ENCODE peak calls at places on chromosomes 12 and 14, in eight cellular contexts. D is pancreas, E is Peyer's patch, W is epithelial cell of esophagus, Q is fibroblast of mammary gland, S is tibial nerve, M is HFFc6, C is endothelial cell. I is an unnamed sample.

GRCh38 chr14:105484069-105484996 is 2.4 kb upstream of the CRIP1 start:
- DNase-seq in S (no peak), E (no peak), C (no peak), Q (no peak), D (no peak), W (no peak), M (peak), I (no peak)

GRCh38 chr12:464484-465267 is 4.9 kb downstream of the B4GALNT3 start:
- DNase-seq in S (no peak), C (no peak), D (no peak), E (no peak), W (no peak), M (no peak), Q (no peak), I (no peak)

GRCh38 chr14:94560782-94561655 is at the start of gene SERPINA4:
- DNase-seq in Q (no peak), C (no peak), S (no peak), D (peak), W (no peak), M (no peak), E (no peak), I (no peak)

GRCh38 chr12:5305425-5305824 is 126.5 kb upstream of the NTF3 start:
- DNase-seq in Q (no peak), W (no peak), S (no peak), D (no peak), C (no peak), M (no peak), E (no peak), I (no peak)

GRCh38 chr12:64452559-64453329 is 824 bp downstream of the TBK1 start:
- DNase-seq in D (no peak), C (no peak), S (no peak), Q (peak), W (peak), E (no peak), M (peak), I (peak)

GRCh38 chr14:62889354-62889753 is 155.9 kb downstream of the KCNH5 start:
- DNase-seq in C (no peak), E (no peak), S (no peak), M (no peak), W (no peak), Q (peak), D (no peak), I (no peak)

GRCh38 chr14:36659822-36660735 is 1.6 kb upstream of the PAX9 start:
- DNase-seq in C (no peak), E (no peak), Q (no peak), D (no peak), M (no peak), W (peak), S (no peak), I (no peak)

GRCh38 chr14:71586131-71586893 is 345.9 kb upstream of the RGS6 start:
- DNase-seq in M (peak), S (no peak), D (no peak), W (peak), E (no peak), C (no peak), Q (peak), I (peak)

GRCh38 chr12:128267651-128268347 is 829 bp downstream of the TMEM132C start:
- DNase-seq in W (no peak), S (no peak), C (no peak), E (no peak), M (no peak), D (no peak), Q (no peak), I (no peak)

GRCh38 chr12:92505373-92506340 is 197.1 kb upstream of the PLEKHG7 start:
- DNase-seq in D (peak), S (peak), E (peak), M (no peak), Q (peak), C (no peak), W (no peak), I (no peak)

GRCh38 chr14:61549425-61549824 is 145.9 kb upstream of the HIF1A start:
- DNase-seq in Q (peak), E (no peak), C (no peak), S (no peak), D (no peak), W (no peak), M (no peak), I (no peak)

GRCh38 chr14:61644834-61645233 is 50.5 kb upstream of the HIF1A start:
- DNase-seq in W (no peak), E (no peak), C (no peak), M (no peak), D (no peak), S (no peak), Q (no peak), I (no peak)

GRCh38 chr12:12954361-12954760 is 2.4 kb upstream of the GPRC5D start:
- DNase-seq in S (no peak), M (no peak), W (no peak), Q (peak), D (no peak), E (no peak), C (no peak), I (no peak)

GRCh38 chr12:54404061-54405004 is 14.7 kb downstream of the ITGA5 start:
- DNase-seq in M (peak), W (peak), Q (peak), E (no peak), D (no peak), C (peak), S (no peak), I (no peak)

GRCh38 chr12:49941556-49942511 is 8.7 kb upstream of the AQP2 start:
- DNase-seq in W (no peak), M (no peak), E (no peak), D (no peak), Q (no peak), C (no peak), S (no peak), I (no peak)

GRCh38 chr12:104964167-104964566 is 6.1 kb upstream of the SLC41A2 start:
- DNase-seq in S (no peak), W (no peak), Q (no peak), D (no peak), C (no peak), M (no peak), E (no peak), I (no peak)

GRCh38 chr12:6963016-6963731 is 7.3 kb downstream of the PHB2 start:
- DNase-seq in D (peak), W (peak), S (no peak), Q (no peak), C (no peak), E (peak), M (no peak), I (no peak)

GRCh38 chr14:87073880-87074570 is 919.0 kb downstream of the GALC start:
- DNase-seq in S (no peak), E (no peak), D (no peak), C (no peak), M (no peak), Q (no peak), W (no peak), I (no peak)

GRCh38 chr14:58749066-58749669 is 111.4 kb downstream of the DACT1 start:
- DNase-seq in M (peak), E (no peak), D (no peak), W (peak), S (no peak), Q (peak), C (no peak), I (peak)

DNA sequence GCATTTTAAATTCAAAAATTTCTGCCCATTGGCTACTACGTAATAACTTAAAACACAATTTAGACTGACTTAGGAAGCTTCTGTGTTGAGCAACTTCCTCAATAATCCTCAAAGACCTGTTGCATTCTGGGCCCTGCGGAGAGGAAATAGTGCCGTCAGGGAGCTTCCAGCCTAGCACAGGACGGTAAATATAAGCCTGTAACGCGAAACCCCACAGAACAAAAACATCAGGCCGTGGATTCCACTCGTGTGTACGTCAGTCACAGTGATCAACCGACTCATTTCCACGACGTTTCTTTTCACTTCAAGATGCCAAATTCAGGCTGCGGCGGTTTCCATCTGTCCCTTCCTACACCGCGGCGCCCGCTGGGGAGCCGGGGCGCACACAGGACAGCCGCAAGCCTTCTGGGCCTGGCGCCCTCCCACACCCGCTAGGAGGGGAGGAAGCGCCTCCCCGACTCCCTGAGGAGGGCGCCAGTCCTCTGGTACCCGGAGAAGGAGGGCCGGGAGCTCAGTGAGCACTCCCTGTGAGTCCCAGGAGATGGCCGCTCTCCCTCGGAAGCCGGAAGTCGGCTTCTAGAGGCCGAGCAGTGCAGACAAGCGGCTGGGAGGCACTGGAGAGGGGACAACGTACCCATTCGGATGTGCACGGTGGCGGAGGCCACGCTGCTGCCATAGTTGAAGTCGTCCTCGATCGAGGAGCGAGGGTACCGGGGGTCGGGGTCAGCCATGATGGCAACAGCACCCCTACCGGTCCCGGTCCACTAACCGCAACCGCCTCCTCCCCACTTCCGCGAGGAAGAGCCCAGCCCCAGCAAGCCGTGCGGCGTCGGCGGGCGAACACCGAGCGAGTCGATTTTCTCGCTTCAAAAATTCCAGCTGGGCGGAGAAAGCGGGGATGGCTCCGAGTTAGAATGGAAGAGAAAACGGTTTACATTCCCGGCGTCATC is at the start of gene TMBIM4:
- DNase-seq in C (peak), E (peak), D (peak), W (peak), Q (peak), S (peak), M (peak), I (peak)
- TF ChIP-seq CTCF in C (peak), E (peak), D (peak), W (peak), Q (peak), S (peak), M (peak), I (peak)

DNA sequence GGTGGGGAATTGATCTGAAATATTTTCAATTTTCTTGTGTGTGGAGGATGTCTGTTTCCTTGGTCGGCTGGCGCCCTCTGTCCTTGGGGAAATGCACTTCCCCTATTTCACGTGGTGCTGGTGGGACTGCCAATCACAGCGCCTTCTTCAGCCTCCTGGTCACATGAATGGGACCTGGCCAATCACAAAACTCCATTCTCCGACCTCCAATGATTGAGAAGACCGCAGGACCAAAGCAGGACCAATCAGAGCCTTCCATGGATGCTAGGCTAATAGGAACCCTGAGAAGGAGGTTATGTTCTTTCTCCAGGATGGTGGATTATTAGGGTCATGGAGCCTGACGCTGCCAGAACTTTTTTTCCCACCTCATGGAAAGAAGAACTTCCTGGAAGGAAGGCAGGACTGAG is 188.7 kb downstream of the TTC8 start:
- DNase-seq in D (peak), C (no peak), S (no peak), M (peak), E (peak), Q (peak), W (peak), I (no peak)
- TF ChIP-seq CTCF in D (no peak), C (no peak), S (no peak), M (peak), E (peak), Q (peak), W (peak), I (peak)

DNA sequence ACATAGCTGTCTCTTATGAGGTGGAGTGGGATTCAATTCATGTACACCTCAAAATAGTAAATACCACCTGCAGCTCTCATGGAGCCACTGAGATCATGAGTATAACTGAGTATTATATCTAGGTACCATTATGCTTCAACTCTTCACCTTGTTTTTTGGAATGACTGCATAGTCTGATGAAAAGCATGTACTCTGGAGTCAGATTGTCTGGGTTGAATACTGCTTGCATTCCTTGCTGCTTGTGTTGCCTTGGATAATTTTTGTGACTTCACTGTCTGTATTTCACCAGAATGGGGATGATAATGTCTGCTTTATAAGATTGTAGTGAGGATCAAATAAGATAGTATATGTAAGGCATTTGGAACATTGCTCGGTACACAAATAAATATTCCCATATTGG is 54.2 kb downstream of the SUSD6 start:
- DNase-seq in W (no peak), C (no peak), Q (no peak), E (no peak), D (no peak), S (no peak), M (peak), I (no peak)
- TF ChIP-seq CTCF in W (no peak), C (no peak), Q (no peak), E (no peak), D (no peak), S (no peak), M (no peak), I (no peak)

DNA sequence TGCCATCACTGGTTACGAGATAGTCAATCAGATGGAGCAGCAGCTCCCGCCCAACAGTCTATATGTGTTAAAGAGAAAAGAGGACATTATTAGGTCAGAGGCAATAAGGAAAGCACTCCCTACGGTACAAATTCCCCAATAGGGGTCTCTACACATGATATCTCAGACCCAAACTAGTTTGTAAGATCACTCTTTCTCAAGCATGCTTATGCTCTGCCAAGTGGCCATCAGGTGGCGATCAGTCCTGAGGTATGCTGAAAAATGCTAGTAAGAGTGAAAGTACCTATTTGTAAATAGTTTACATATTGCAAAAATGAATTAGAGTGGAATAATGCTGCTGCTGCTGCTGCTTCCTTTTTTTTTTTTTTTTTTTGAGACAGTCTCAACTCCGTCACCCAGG is 61.1 kb downstream of the CPM start:
- DNase-seq in Q (peak), E (no peak), S (no peak), M (no peak), W (peak), C (peak), D (no peak), I (no peak)
- TF ChIP-seq CTCF in Q (peak), E (no peak), S (no peak), M (peak), W (peak), C (no peak), D (no peak), I (peak)

DNA sequence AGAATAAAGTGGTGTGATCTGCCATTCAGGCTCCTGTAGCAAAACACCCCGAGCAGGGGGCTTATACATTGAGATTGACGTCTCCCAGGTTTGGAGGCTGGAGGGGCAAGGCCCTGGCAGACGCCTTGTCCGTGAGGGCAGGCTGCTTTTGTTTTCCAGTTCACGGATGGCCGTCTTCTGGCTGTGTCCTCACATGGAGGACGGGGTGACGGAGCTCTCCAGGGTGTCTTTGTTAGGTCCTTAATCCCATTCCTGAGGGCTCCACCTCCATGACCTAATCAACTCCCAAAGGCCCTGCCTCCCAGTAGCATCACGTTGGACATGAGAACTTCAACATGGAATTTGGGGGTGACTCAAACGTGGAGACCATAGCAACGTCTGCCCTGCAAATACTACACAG is 147.7 kb downstream of the KIF26A start:
- DNase-seq in C (no peak), W (no peak), S (no peak), D (no peak), Q (no peak), E (peak), M (no peak), I (no peak)
- TF ChIP-seq CTCF in C (no peak), W (no peak), S (no peak), D (no peak), Q (no peak), E (no peak), M (no peak), I (no peak)

GRCh38 chr12:74365178-74365964 is 172.3 kb upstream of the ATXN7L3B start:
- DNase-seq in Q (peak), W (peak), M (peak), S (no peak), D (no peak), C (peak), E (no peak), I (peak)
- TF ChIP-seq CTCF in Q (peak), W (peak), M (peak), S (peak), D (peak), C (peak), E (peak), I (peak)

GRCh38 chr12:122457627-122458026 is 35.2 kb upstream of the CLIP1 start:
- DNase-seq in D (no peak), C (no peak), Q (no peak), W (no peak), E (no peak), S (no peak), M (no peak), I (no peak)

GRCh38 chr12:122452701-122453285 is 30.3 kb upstream of the CLIP1 start:
- DNase-seq in D (no peak), W (no peak), M (no peak), E (no peak), S (no peak), C (no peak), Q (no peak), I (no peak)

GRCh38 chr12:122458105-122459035 is 35.9 kb upstream of the CLIP1 start:
- DNase-seq in M (no peak), D (no peak), E (no peak), W (no peak), C (no peak), S (no peak), Q (no peak), I (no peak)

GRCh38 chr12:122454739-122455138 is 32.3 kb upstream of the CLIP1 start:
- DNase-seq in D (no peak), E (no peak), S (no peak), M (no peak), C (no peak), W (no peak), Q (no peak), I (no peak)

DNA sequence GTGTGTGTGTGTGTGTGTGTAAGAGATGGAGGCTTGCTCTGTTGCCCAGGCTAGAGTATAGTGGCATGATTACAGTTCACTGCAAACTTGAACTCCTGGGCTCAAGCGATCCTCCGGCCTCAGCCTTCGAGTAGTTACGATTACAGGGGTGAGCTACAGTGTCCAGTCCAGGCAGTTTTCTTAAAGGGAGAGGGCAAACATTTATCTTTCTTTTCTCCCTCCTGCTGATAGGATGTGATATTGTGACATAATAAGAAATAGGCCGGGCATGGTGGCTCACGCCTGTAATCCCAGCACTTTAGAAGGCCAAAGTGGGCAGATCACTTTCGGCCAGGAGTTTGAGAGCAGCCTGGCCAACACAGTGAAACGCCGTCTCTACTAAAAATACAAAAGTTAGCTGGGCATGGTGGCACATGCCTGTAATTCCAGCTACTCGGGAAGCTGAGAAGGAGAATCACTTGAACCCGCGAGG is 31.8 kb upstream of the CLIP1 start:
- DNase-seq in E (no peak), M (no peak), C (no peak), W (no peak), S (no peak), D (no peak), Q (no peak), I (no peak)
- TF ChIP-seq CTCF in E (no peak), M (no peak), C (no peak), W (no peak), S (no peak), D (no peak), Q (no peak), I (no peak)

I was measured in AG09319.